ENCODE peak calls at places on chromosomes 3 and 15, in nine cellular contexts. S is heart left ventricle, V is GM12892, K is HCT116, E is uterus, J is NB4, M is stomach, Y is IMR-90, P is lower leg skin. T is an unnamed sample.

GRCh38 chr3:129598484-129598883 is 8.0 kb downstream of the PLXND1 start:
- DNase-seq in K (no peak), V (no peak), Y (no peak), E (no peak), J (no peak), P (no peak), S (no peak), M (no peak), T (no peak)

GRCh38 chr15:80241508-80241907 is 10.5 kb downstream of the CTXND1 start:
- DNase-seq in P (no peak), E (no peak), S (no peak), V (no peak), K (no peak), J (no peak), Y (no peak), M (no peak), T (no peak)

GRCh38 chr3:151107701-151108100 is 22.2 kb downstream of the MED12L start:
- DNase-seq in Y (no peak), K (no peak), E (no peak), M (no peak), P (no peak), S (no peak), J (no peak), V (no peak), T (no peak)

GRCh38 chr15:74780983-74781672 is 752 bp upstream of the CSK start:
- DNase-seq in E (no peak), Y (peak; percentile 28), S (no peak), J (peak; percentile 92), V (no peak), M (no peak), K (no peak), P (no peak), T (no peak)

GRCh38 chr3:142857056-142857455 is 31.8 kb downstream of the PCOLCE2 start:
- DNase-seq in J (peak; percentile 36), Y (no peak), P (no peak), M (peak; percentile 58), K (peak; percentile 46), V (no peak), E (no peak), S (peak; percentile 57), T (peak; percentile 22)

GRCh38 chr3:66468016-66468735 is 32.6 kb downstream of the LRIG1 start:
- DNase-seq in S (no peak), M (no peak), K (no peak), J (no peak), E (no peak), V (no peak), Y (peak; percentile 41), P (no peak), T (no peak)

GRCh38 chr3:46734773-46735172 is 17.1 kb upstream of the PRSS50 start:
- DNase-seq in P (no peak), S (no peak), V (no peak), E (no peak), K (no peak), Y (no peak), M (peak; percentile 17), J (no peak), T (no peak)

GRCh38 chr15:28096720-28097431 is 2.2 kb downstream of the OCA2 start:
- DNase-seq in S (no peak), J (no peak), Y (no peak), V (no peak), K (no peak), P (no peak), M (no peak), E (no peak), T (no peak)

GRCh38 chr3:124174463-124174862 is 182.5 kb upstream of the ROPN1 start:
- DNase-seq in Y (no peak), P (no peak), M (no peak), K (no peak), E (peak; percentile 25), J (no peak), V (no peak), S (peak; percentile 26), T (no peak)

GRCh38 chr3:64685331-64685799 is 2.4 kb downstream of the ADAMTS9 start:
- DNase-seq in E (peak; percentile 72), P (peak; percentile 29), M (no peak), S (peak; percentile 78), V (no peak), K (no peak), Y (peak; percentile 65), J (no peak), T (no peak)

GRCh38 chr3:113132571-113132996 is 78.8 kb upstream of the BOC start:
- DNase-seq in S (no peak), Y (peak; percentile 68), J (no peak), K (no peak), P (no peak), E (no peak), V (no peak), M (no peak), T (no peak)

GRCh38 chr3:37779289-37780152 is 82.2 kb upstream of the CTDSPL start:
- DNase-seq in P (no peak), M (no peak), J (peak; percentile 71), E (no peak), Y (peak; percentile 82), S (peak; percentile 48), K (peak; percentile 69), V (peak; percentile 46), T (peak; percentile 50)

GRCh38 chr3:4588410-4588809 is 95.3 kb downstream of the ITPR1 start:
- DNase-seq in S (no peak), V (no peak), E (peak; percentile 51), P (no peak), Y (peak; percentile 59), M (no peak), K (no peak), J (no peak), T (peak; percentile 54)

GRCh38 chr3:4228295-4228694 is 74.9 kb upstream of the SETMAR start:
- DNase-seq in E (no peak), J (no peak), P (no peak), Y (no peak), M (no peak), K (no peak), S (no peak), V (no peak), T (no peak)

GRCh38 chr15:80778621-80778963 is 578 bp upstream of the CEMIP start:
- DNase-seq in E (no peak), V (no peak), J (no peak), K (no peak), Y (no peak), M (no peak), S (no peak), P (no peak), T (no peak)

GRCh38 chr15:95687056-95687455 is 643.4 kb upstream of the NR2F2 start:
- DNase-seq in E (no peak), V (no peak), P (no peak), J (no peak), K (no peak), S (no peak), Y (peak; percentile 12), M (no peak), T (no peak)

GRCh38 chr15:89556413-89557262 is 18.6 kb upstream of the TICRR start:
- DNase-seq in K (peak; percentile 70), J (peak; percentile 74), E (no peak), V (no peak), P (peak; percentile 60), M (no peak), S (peak; percentile 28), Y (peak; percentile 77), T (no peak)

GRCh38 chr3:50612234-50612972 is 829 bp upstream of the CISH start:
- DNase-seq in J (no peak), E (no peak), K (no peak), Y (no peak), P (no peak), M (no peak), V (no peak), S (no peak), T (no peak)
- TF ChIP-seq POLR2A in J (no peak), E (no peak), K (no peak), Y (no peak), P (no peak), M (no peak), V (no peak), S (peak; percentile 49), T (peak; percentile 36)

GRCh38 chr3:184241141-184241446 is 7.7 kb downstream of the ALG3 start:
- DNase-seq in K (no peak), V (no peak), Y (no peak), P (no peak), J (no peak), E (no peak), M (no peak), S (no peak), T (no peak)
- TF ChIP-seq POLR2A in K (no peak), V (no peak), Y (no peak), P (no peak), J (no peak), E (no peak), M (no peak), S (no peak), T (no peak)

DNA sequence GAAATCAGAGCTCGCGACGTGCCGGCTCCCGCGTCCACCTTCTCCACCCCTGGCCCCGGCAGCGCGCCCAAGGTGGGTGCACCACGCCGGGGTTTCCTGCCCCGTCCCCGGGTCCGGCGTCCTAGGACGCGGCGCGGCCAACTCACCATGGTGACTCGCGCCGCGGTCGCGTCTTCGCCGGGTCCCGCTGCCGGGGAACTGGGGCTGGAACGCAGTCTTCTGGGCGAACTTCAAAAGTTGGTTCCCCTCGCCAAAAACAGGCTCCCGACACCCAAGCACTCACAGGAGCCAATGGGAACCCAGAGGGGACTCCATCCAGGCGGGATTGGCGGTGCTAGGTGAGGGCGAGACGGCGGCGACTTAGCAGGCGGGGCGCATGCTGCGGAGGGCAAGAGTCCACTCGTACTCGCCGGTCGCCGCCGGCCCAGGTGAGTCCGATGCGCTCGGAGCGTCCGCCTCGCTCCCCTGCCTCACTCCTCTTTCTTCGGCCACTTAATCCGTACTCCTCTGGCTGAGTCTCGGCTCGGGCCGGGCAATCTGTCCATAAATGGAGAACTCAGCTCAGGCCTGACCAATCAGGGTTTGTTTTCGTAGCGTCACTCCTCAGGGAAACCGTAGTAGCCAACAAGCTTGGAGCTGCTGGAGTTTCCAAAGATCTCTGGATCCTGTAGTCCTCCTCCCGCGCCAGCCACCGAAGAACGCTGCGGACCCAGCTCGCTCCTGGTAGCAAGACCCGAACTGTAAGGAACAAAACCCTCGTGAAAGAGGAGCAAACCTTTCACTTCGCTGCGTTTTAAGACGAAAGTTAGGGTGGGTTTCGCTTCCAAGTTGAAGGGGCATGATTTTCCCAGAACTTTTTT is at the start of gene MYO1E:
- DNase-seq in S (peak; percentile 91), J (peak; percentile 55), P (peak; percentile 94), E (peak; percentile 86), Y (peak; percentile 97), M (peak; percentile 91), K (peak; percentile 94), V (peak; percentile 53), T (peak; percentile 88)
- TF ChIP-seq POLR2A in S (peak; percentile 96), J (no peak), P (no peak), E (peak; percentile 94), Y (peak; percentile 88), M (peak; percentile 78), K (peak; percentile 88), V (peak; percentile 95), T (peak; percentile 89)

DNA sequence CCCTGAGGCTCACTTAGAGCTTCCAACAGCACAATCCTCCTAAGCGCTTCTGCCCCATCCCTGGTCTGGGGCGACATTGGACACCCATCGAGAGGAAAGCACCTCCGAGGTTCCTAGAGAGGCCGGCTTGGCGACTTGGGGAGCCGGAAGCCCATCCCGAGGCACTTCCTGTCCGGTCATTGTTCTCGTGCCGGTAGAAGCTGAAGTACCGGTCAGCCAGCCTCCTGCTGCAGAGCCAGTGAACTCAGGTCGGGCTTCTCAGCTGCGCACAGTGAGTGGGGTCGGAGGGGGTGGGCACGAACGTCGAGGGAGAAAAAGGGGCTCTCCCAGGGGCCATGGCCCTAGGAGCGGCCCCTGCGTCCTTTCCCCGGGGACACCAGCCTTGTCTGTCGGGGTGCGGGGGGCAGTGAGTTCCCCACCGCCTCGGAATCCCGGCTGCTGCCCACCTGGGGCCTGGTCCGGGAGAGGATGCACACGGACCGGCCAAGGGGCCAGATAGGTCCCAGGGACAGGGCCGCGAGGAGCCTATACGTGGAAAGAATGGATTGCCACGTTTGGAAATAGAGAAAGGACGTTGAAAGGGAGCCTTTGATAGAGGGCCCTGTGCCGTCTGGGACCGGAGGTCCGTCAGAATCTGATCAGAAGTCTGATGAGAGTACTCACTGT is at the start of gene ZNF35:
- DNase-seq in M (peak; percentile 75), V (peak; percentile 68), Y (peak; percentile 92), S (peak; percentile 85), J (peak; percentile 92), P (peak; percentile 55), E (peak; percentile 72), K (peak; percentile 87), T (peak; percentile 71)
- TF ChIP-seq POLR2A in M (no peak), V (peak; percentile 90), Y (peak; percentile 71), S (peak; percentile 24), J (no peak), P (no peak), E (no peak), K (peak; percentile 49), T (peak; percentile 60)

T was measured in H54.